ENCODE peak calls at places on chromosome 10, in nine cellular contexts. V is body of pancreas, A is uterus, B is astrocyte of the spinal cord, G is progenitor cell of endocrine pancreas, T is neural crest cell, X is nucleus accumbens, H is ureter, I is omental fat pad. J is an unnamed sample.

GRCh38 chr10:3734111-3734510 is 50.9 kb downstream of the KLF6 start:
- DNase-seq in X (no peak), B (no peak), A (no peak), T (no peak), V (no peak), I (no peak), H (no peak), G (no peak), J (no peak)

GRCh38 chr10:6843477-6843876 is 263.4 kb upstream of the PRKCQ start:
- DNase-seq in B (no peak), G (no peak), A (no peak), H (no peak), V (no peak), X (no peak), T (no peak), I (no peak), J (no peak)

GRCh38 chr10:123100030-123100762 is 35.6 kb upstream of the HMX3 start:
- DNase-seq in B (no peak), H (no peak), V (no peak), X (no peak), T (no peak), A (no peak), I (no peak), G (no peak), J (no peak)

GRCh38 chr10:69048103-69048502 is 39.8 kb upstream of the SRGN start:
- DNase-seq in H (no peak), T (no peak), X (no peak), I (no peak), V (no peak), G (no peak), A (no peak), B (peak; percentile 17), J (no peak)

GRCh38 chr10:74190494-74190893 is 39.5 kb downstream of the ADK start:
- DNase-seq in V (no peak), I (no peak), H (no peak), G (no peak), B (no peak), X (no peak), T (no peak), A (no peak), J (no peak)

GRCh38 chr10:90136731-90137316 is 435.4 kb downstream of the KIF20B start:
- DNase-seq in A (no peak), I (no peak), H (no peak), G (no peak), B (peak; percentile 48), V (no peak), T (peak; percentile 2), X (no peak), J (peak; percentile 5)

GRCh38 chr10:115844592-115844991 is 428.4 kb downstream of the GFRA1 start:
- DNase-seq in H (no peak), I (no peak), X (no peak), B (no peak), V (no peak), G (no peak), T (no peak), A (no peak), J (peak; percentile 17)

GRCh38 chr10:112791447-112791846 is 158.6 kb upstream of the TCF7L2 start:
- DNase-seq in B (no peak), V (no peak), A (no peak), G (no peak), I (no peak), H (no peak), T (no peak), X (no peak), J (no peak)

GRCh38 chr10:124565565-124566221 is 104.1 kb downstream of the LHPP start:
- DNase-seq in X (no peak), A (no peak), I (no peak), V (peak; percentile 88), H (no peak), G (no peak), B (no peak), T (peak; percentile 25), J (no peak)

GRCh38 chr10:103086799-103087198 is 106.3 kb downstream of the NT5C2 start:
- DNase-seq in A (no peak), X (no peak), I (no peak), T (no peak), B (no peak), H (no peak), V (no peak), G (no peak), J (no peak)

J was measured in adipocyte.